ENCODE peak calls at places on chromosomes 11 and 22, in eight cellular contexts. One of them, this sample, is unnamed.

GRCh38 chr22:40345801-40346177 is 511 bp upstream of the ADSL start:
- DNase-seq in fibroblast of lung: peak; percentile 49
- DNase-seq in HEK293T: peak; percentile 63
- DNase-seq in chondrocyte: no peak
- DNase-seq in Panc1: no peak
- DNase-seq in HT1080: no peak
- DNase-seq in left ventricle myocardium inferior: no peak
- DNase-seq in EL: peak; percentile 51
- DNase-seq in this sample: peak; percentile 39

GRCh38 chr22:23503736-23504440 is 76.2 kb downstream of the IGLL1 start:
- DNase-seq in left ventricle myocardium inferior: no peak
- DNase-seq in fibroblast of lung: no peak
- DNase-seq in HT1080: no peak
- DNase-seq in EL: no peak
- DNase-seq in Panc1: no peak
- DNase-seq in HEK293T: no peak
- DNase-seq in chondrocyte: peak; percentile 72
- DNase-seq in this sample: no peak

GRCh38 chr11:7672276-7672959 is 882 bp downstream of the CYB5R2 start:
- DNase-seq in chondrocyte: no peak
- DNase-seq in EL: no peak
- DNase-seq in fibroblast of lung: no peak
- DNase-seq in HT1080: no peak
- DNase-seq in HEK293T: no peak
- DNase-seq in left ventricle myocardium inferior: no peak
- DNase-seq in Panc1: no peak
- DNase-seq in this sample: no peak

GRCh38 chr22:18035740-18036139 is 11.4 kb upstream of the MICAL3 start:
- DNase-seq in left ventricle myocardium inferior: peak; percentile 38
- DNase-seq in HT1080: no peak
- DNase-seq in Panc1: no peak
- DNase-seq in chondrocyte: no peak
- DNase-seq in HEK293T: no peak
- DNase-seq in fibroblast of lung: peak; percentile 36
- DNase-seq in EL: no peak
- DNase-seq in this sample: no peak

GRCh38 chr22:44202261-44202789 is 21.6 kb downstream of the PARVG start:
- DNase-seq in Panc1: no peak
- DNase-seq in HEK293T: no peak
- DNase-seq in left ventricle myocardium inferior: no peak
- DNase-seq in HT1080: peak; percentile 28
- DNase-seq in EL: peak; percentile 81
- DNase-seq in chondrocyte: no peak
- DNase-seq in fibroblast of lung: peak; percentile 92
- DNase-seq in this sample: no peak

GRCh38 chr11:80441821-80442220 is 1001.0 kb upstream of the TENM4 start:
- DNase-seq in Panc1: no peak
- DNase-seq in HT1080: peak; percentile 82
- DNase-seq in chondrocyte: no peak
- DNase-seq in HEK293T: no peak
- DNase-seq in left ventricle myocardium inferior: no peak
- DNase-seq in EL: no peak
- DNase-seq in fibroblast of lung: peak; percentile 2
- DNase-seq in this sample: no peak

GRCh38 chr11:11265994-11266606 is 87.0 kb downstream of the CSNK2A3 start:
- DNase-seq in fibroblast of lung: no peak
- DNase-seq in HT1080: peak; percentile 26
- DNase-seq in chondrocyte: no peak
- DNase-seq in EL: peak; percentile 13
- DNase-seq in left ventricle myocardium inferior: no peak
- DNase-seq in Panc1: peak; percentile 28
- DNase-seq in HEK293T: peak; percentile 78
- DNase-seq in this sample: peak; percentile 17

GRCh38 chr11:112961146-112961668 is at the start of gene NCAM1:
- DNase-seq in HEK293T: peak; percentile 79
- DNase-seq in left ventricle myocardium inferior: peak; percentile 85
- DNase-seq in fibroblast of lung: peak; percentile 84
- DNase-seq in Panc1: peak; percentile 20
- DNase-seq in EL: peak; percentile 37
- DNase-seq in chondrocyte: peak; percentile 94
- DNase-seq in HT1080: peak; percentile 96
- DNase-seq in this sample: no peak